ENCODE peak calls at places on chromosomes 3 and 15, in six cellular contexts. H, C, K, G, W and M are unnamed samples.

GRCh38 chr15:75565062-75565970 is 13.8 kb downstream of the PTPN9 start:
- DNase-seq in H (no peak), C (no peak), K (no peak), G (no peak), W (peak; percentile 33), M (no peak)

GRCh38 chr3:184180165-184180564 is 5.5 kb downstream of the AP2M1 start:
- DNase-seq in H (no peak), C (no peak), K (no peak), G (no peak), W (peak; percentile 85), M (no peak)

GRCh38 chr3:184562875-184563568 is 1.4 kb downstream of the EPHB3 start:
- DNase-seq in H (no peak), C (peak; percentile 49), K (peak; percentile 32), G (peak; percentile 50), W (no peak), M (no peak)

GRCh38 chr15:91549581-91549980 is 303.9 kb upstream of the SLCO3A1 start:
- DNase-seq in H (no peak), C (no peak), K (no peak), G (no peak), W (no peak), M (no peak)

GRCh38 chr3:170690133-170690981 is 104.5 kb upstream of the SLC7A14 start:
- DNase-seq in H (no peak), C (peak; percentile 84), K (peak; percentile 77), G (peak; percentile 68), W (peak; percentile 48), M (no peak)

GRCh38 chr3:112486811-112487505 is 12.3 kb downstream of the BTLA start:
- DNase-seq in H (no peak), C (no peak), K (no peak), G (no peak), W (peak; percentile 10), M (no peak)

GRCh38 chr3:132083583-132084372 is 49.0 kb upstream of the CPNE4 start:
- DNase-seq in H (no peak), C (no peak), K (no peak), G (no peak), W (peak; percentile 93), M (peak; percentile 13)

GRCh38 chr3:57100046-57100695 is 39.7 kb downstream of the SPATA12 start:
- DNase-seq in H (no peak), C (peak; percentile 85), K (peak; percentile 75), G (peak; percentile 55), W (peak; percentile 86), M (no peak)

GRCh38 chr3:169556909-169557308 is 106.6 kb downstream of the MECOM start:
- DNase-seq in H (no peak), C (no peak), K (no peak), G (no peak), W (no peak), M (no peak)

GRCh38 chr3:2923390-2923789 is 186.8 kb downstream of the IL5RA start:
- DNase-seq in H (peak; percentile 12), C (no peak), K (no peak), G (no peak), W (no peak), M (no peak)

GRCh38 chr15:42107483-42107882 is 13.1 kb upstream of the PLA2G4D start:
- DNase-seq in H (no peak), C (peak; percentile 96), K (no peak), G (no peak), W (no peak), M (no peak)

GRCh38 chr3:20230954-20231353 is 44.9 kb upstream of the SGO1 start:
- DNase-seq in H (no peak), C (no peak), K (no peak), G (no peak), W (no peak), M (no peak)

GRCh38 chr3:192840143-192840836 is 77.4 kb downstream of the MB21D2 start:
- DNase-seq in H (no peak), C (no peak), K (no peak), G (no peak), W (no peak), M (no peak)

GRCh38 chr15:69755571-69756310 is 303.1 kb downstream of the RPLP1 start:
- DNase-seq in H (peak; percentile 20), C (peak; percentile 62), K (peak; percentile 14), G (no peak), W (peak; percentile 17), M (peak; percentile 85)

GRCh38 chr3:88150371-88150770 is 612 bp downstream of the C3orf38 start:
- DNase-seq in H (no peak), C (no peak), K (no peak), G (no peak), W (peak; percentile 19), M (no peak)

GRCh38 chr3:192168202-192168601 is 559.1 kb downstream of the FGF12 start:
- DNase-seq in H (no peak), C (no peak), K (no peak), G (no peak), W (no peak), M (no peak)

GRCh38 chr3:56783644-56784451 is 17.9 kb downstream of the ARHGEF3 start:
- DNase-seq in H (no peak), C (peak; percentile 79), K (no peak), G (peak; percentile 62), W (peak; percentile 82), M (no peak)

GRCh38 chr3:69710153-69710977 is 28.9 kb upstream of the MITF start:
- DNase-seq in H (no peak), C (no peak), K (no peak), G (no peak), W (peak; percentile 20), M (no peak)

GRCh38 chr3:113676252-113676651 is 20.2 kb downstream of the USF3 start:
- DNase-seq in H (no peak), C (no peak), K (no peak), G (no peak), W (no peak), M (no peak)

GRCh38 chr15:76353023-76353577 is 16.5 kb downstream of the ISL2 start:
- DNase-seq in H (no peak), C (no peak), K (no peak), G (no peak), W (no peak), M (no peak)

GRCh38 chr3:126934149-126934548 is 48.8 kb upstream of the PLXNA1 start:
- DNase-seq in H (no peak), C (no peak), K (peak; percentile 44), G (peak; percentile 22), W (peak; percentile 38), M (no peak)

GRCh38 chr3:74059301-74059700 is 434.6 kb upstream of the PDZRN3 start:
- DNase-seq in H (no peak), C (no peak), K (no peak), G (no peak), W (no peak), M (no peak)

GRCh38 chr3:146650691-146651090 is 45.5 kb upstream of the PLSCR5 start:
- DNase-seq in H (no peak), C (no peak), K (no peak), G (no peak), W (peak; percentile 4), M (no peak)

GRCh38 chr15:100349696-100350433 is 8.1 kb upstream of the ADAMTS17 start:
- DNase-seq in H (peak; percentile 40), C (peak; percentile 97), K (peak; percentile 93), G (peak; percentile 94), W (peak; percentile 93), M (no peak)

GRCh38 chr3:96813820-96814580 is 394 bp upstream of the EPHA6 start:
- DNase-seq in H (peak; percentile 10), C (peak; percentile 42), K (peak; percentile 72), G (peak; percentile 45), W (peak; percentile 44), M (no peak)

GRCh38 chr3:135215516-135215915 is 420.5 kb downstream of the EPHB1 start:
- DNase-seq in H (no peak), C (no peak), K (no peak), G (no peak), W (no peak), M (no peak)

GRCh38 chr3:146326875-146327543 is 76.1 kb upstream of the PLSCR4 start:
- DNase-seq in H (no peak), C (peak; percentile 79), K (no peak), G (peak; percentile 34), W (peak; percentile 93), M (peak; percentile 9)

GRCh38 chr15:100999369-100999768 is 80.2 kb downstream of the LRRK1 start:
- DNase-seq in H (no peak), C (no peak), K (no peak), G (no peak), W (no peak), M (no peak)

GRCh38 chr15:80234883-80235282 is 17.1 kb downstream of the CTXND1 start:
- DNase-seq in H (no peak), C (peak; percentile 55), K (peak; percentile 39), G (no peak), W (peak; percentile 50), M (no peak)

DNA sequence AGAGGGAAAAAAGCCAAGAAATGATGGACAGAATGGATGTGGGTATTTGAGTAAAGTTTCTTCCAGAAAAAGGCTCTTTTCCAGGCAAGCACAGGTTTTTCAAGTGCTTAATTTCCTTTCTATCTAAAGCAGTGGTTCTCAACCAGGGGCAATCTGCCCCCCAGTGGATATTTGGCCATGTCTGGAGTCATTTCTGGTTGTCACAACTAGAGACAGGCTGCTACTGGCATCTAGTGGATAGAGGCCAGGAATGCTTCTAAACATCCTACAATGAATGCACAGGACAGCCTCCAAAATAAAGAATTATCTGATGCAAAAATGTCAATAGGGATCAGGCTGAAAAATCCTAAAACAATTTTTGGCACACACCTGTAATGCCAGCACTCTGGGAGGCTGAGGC is 23.9 kb downstream of the SEC22C start:
- DNase-seq in H (no peak), C (no peak), K (no peak), G (no peak), W (no peak), M (no peak)
- TF ChIP-seq CTCF in H (peak; percentile 3), C (no peak), K (no peak), G (peak; percentile 13), W (no peak), M (peak; percentile 11)

GRCh38 chr3:172974969-172975368 is 166.1 kb downstream of the SPATA16 start:
- DNase-seq in H (no peak), C (no peak), K (no peak), G (no peak), W (no peak), M (no peak)

GRCh38 chr3:172981407-172981983 is 159.5 kb downstream of the SPATA16 start:
- DNase-seq in H (no peak), C (no peak), K (no peak), G (no peak), W (no peak), M (no peak)

GRCh38 chr3:172984938-172985337 is 156.1 kb downstream of the SPATA16 start:
- DNase-seq in H (no peak), C (no peak), K (no peak), G (no peak), W (no peak), M (no peak)

GRCh38 chr3:172982731-172983364 is 158.2 kb downstream of the SPATA16 start:
- DNase-seq in H (no peak), C (no peak), K (no peak), G (no peak), W (peak; percentile 33), M (no peak)

GRCh38 chr3:172980849-172981248 is 160.2 kb downstream of the SPATA16 start:
- DNase-seq in H (no peak), C (no peak), K (no peak), G (no peak), W (peak; percentile 57), M (no peak)
- TF ChIP-seq CTCF in H (no peak), C (no peak), K (no peak), G (no peak), W (peak; percentile 17), M (no peak)

GRCh38 chr3:140579260-140579659 is 98.6 kb upstream of the TRIM42 start:
- DNase-seq in H (no peak), C (no peak), K (no peak), G (no peak), W (no peak), M (no peak)
- TF ChIP-seq CTCF in H (peak; percentile 33), C (no peak), K (no peak), G (no peak), W (no peak), M (no peak)

GRCh38 chr15:81361891-81362290 is 12.1 kb downstream of the TMC3 start:
- DNase-seq in H (no peak), C (no peak), K (no peak), G (no peak), W (no peak), M (no peak)
- TF ChIP-seq CTCF in H (no peak), C (no peak), K (no peak), G (no peak), W (no peak), M (no peak)